ENCODE peak calls at places on chromosomes 6 and 20, in four cellular contexts. I is GM20000, P is HT1080, G is KG1. T is an unnamed sample.

GRCh38 chr6:114049367-114049966 is 78.5 kb upstream of the HDAC2 start:
- DNase-seq in I (no peak), P (peak), G (no peak), T (no peak)

GRCh38 chr6:141460743-141461484 is 671.8 kb upstream of the GJE1 start:
- DNase-seq in I (no peak), P (no peak), G (no peak), T (peak)

GRCh38 chr6:148972481-148972880 is 225.7 kb downstream of the UST start:
- DNase-seq in I (peak), P (no peak), G (no peak), T (peak)

GRCh38 chr6:99520855-99521556 is 5.8 kb upstream of the USP45 start:
- DNase-seq in I (peak), P (peak), G (peak), T (peak)

GRCh38 chr6:55293116-55293515 is 34.2 kb upstream of the GFRAL start:
- DNase-seq in I (no peak), P (no peak), G (no peak), T (no peak)

GRCh38 chr20:33789109-33789857 is 21.9 kb upstream of the CHMP4B start:
- DNase-seq in I (no peak), P (peak), G (no peak), T (no peak)

GRCh38 chr6:15800821-15801617 is 138.2 kb upstream of the DTNBP1 start:
- DNase-seq in I (no peak), P (no peak), G (no peak), T (no peak)

GRCh38 chr6:154403803-154404202 is 47.2 kb upstream of the IPCEF1 start:
- DNase-seq in I (no peak), P (peak), G (no peak), T (no peak)

GRCh38 chr6:117956386-117956785 is 49.3 kb downstream of the SLC35F1 start:
- DNase-seq in I (no peak), P (peak), G (no peak), T (no peak)

GRCh38 chr20:63574156-63574828 is at the start of gene HELZ2:
- DNase-seq in I (peak), P (no peak), G (no peak), T (peak)

GRCh38 chr20:53872561-53873248 is 197.7 kb downstream of the BCAS1 start:
- DNase-seq in I (no peak), P (no peak), G (no peak), T (no peak)

GRCh38 chr6:54874349-54875048 is 27.9 kb downstream of the FAM83B start:
- DNase-seq in I (no peak), P (no peak), G (no peak), T (no peak)

GRCh38 chr6:112639436-112639835 is 292.3 kb downstream of the RFPL4B start:
- DNase-seq in I (no peak), P (no peak), G (no peak), T (no peak)

GRCh38 chr6:44985006-44985405 is 343.1 kb upstream of the RUNX2 start:
- DNase-seq in I (no peak), P (no peak), G (no peak), T (no peak)

GRCh38 chr6:166782541-166782940 is 155.5 kb upstream of the RPS6KA2 start:
- DNase-seq in I (no peak), P (no peak), G (no peak), T (no peak)

GRCh38 chr6:3287976-3288707 is 29.4 kb downstream of the PSMG4 start:
- DNase-seq in I (no peak), P (no peak), G (no peak), T (no peak)

GRCh38 chr6:125294925-125295324 is 6.8 kb downstream of the HDDC2 start:
- DNase-seq in I (no peak), P (no peak), G (no peak), T (no peak)

GRCh38 chr20:34242879-34243278 is 1.7 kb downstream of the ASIP start:
- DNase-seq in I (no peak), P (no peak), G (no peak), T (no peak)

GRCh38 chr6:170293881-170294755 is 3.2 kb upstream of the DLL1 start:
- DNase-seq in I (no peak), P (no peak), G (no peak), T (no peak)

GRCh38 chr6:69456086-69456485 is 340.7 kb downstream of the LMBRD1 start:
- DNase-seq in I (no peak), P (no peak), G (no peak), T (peak)

GRCh38 chr6:115891704-115892225 is 168.9 kb downstream of the FRK start:
- DNase-seq in I (peak), P (no peak), G (no peak), T (no peak)

GRCh38 chr6:75280131-75280855 is 4.3 kb downstream of the TMEM30A start:
- DNase-seq in I (no peak), P (no peak), G (no peak), T (no peak)

GRCh38 chr6:125918681-125919566 is 37.6 kb upstream of the HINT3 start:
- DNase-seq in I (peak), P (peak), G (peak), T (peak)

GRCh38 chr20:11182715-11183114 is 508.9 kb upstream of the JAG1 start:
- DNase-seq in I (no peak), P (no peak), G (no peak), T (no peak)

GRCh38 chr20:44805991-44806729 is 4.2 kb downstream of the RIMS4 start:
- DNase-seq in I (no peak), P (peak), G (no peak), T (no peak)

GRCh38 chr20:31543966-31544598 is 29.8 kb downstream of the HM13 start:
- DNase-seq in I (no peak), P (peak), G (no peak), T (no peak)

GRCh38 chr20:5642155-5642981 is 107.8 kb upstream of the SHLD1 start:
- DNase-seq in I (no peak), P (peak), G (peak), T (no peak)

GRCh38 chr6:48429610-48430009 is 318.6 kb upstream of the PTCHD4 start:
- DNase-seq in I (no peak), P (no peak), G (no peak), T (no peak)

GRCh38 chr6:121680058-121680457 is 244.6 kb downstream of the GJA1 start:
- DNase-seq in I (no peak), P (no peak), G (no peak), T (no peak)

T was measured in NCI-H748 treated with DMSO at 0.1 percent for 48 hours.